ENCODE peak calls at places on chromosomes 2 and 18, in nine cellular contexts. One of them, this sample, is unnamed. For H3K36me3, the result is how much of the 10 kb centered on the place peaks cover.

GRCh38 chr2:218187650-218188025 is 20.9 kb upstream of the CXCR1 start:
- DNase-seq in IMR-90: no peak
- DNase-seq in mesenchymal stem cell: no peak
- DNase-seq in GM23248: no peak
- DNase-seq in Karpas-422: no peak
- DNase-seq in cardiac muscle cell: no peak
- DNase-seq in fibroblast of lung: no peak
- DNase-seq in naive thymus-derived CD4-positive, alpha-beta T cell: no peak
- DNase-seq in pancreas: no peak
- DNase-seq in this sample: no peak

GRCh38 chr2:228083131-228083530 is 98.4 kb downstream of the SPHKAP start:
- DNase-seq in mesenchymal stem cell: no peak
- DNase-seq in Karpas-422: no peak
- DNase-seq in IMR-90: no peak
- DNase-seq in pancreas: no peak
- DNase-seq in fibroblast of lung: no peak
- DNase-seq in naive thymus-derived CD4-positive, alpha-beta T cell: no peak
- DNase-seq in cardiac muscle cell: no peak
- DNase-seq in GM23248: no peak
- DNase-seq in this sample: no peak

GRCh38 chr2:85580206-85580605 is 2.8 kb downstream of the VAMP8 start:
- DNase-seq in fibroblast of lung: no peak
- DNase-seq in GM23248: no peak
- DNase-seq in mesenchymal stem cell: no peak
- DNase-seq in pancreas: no peak
- DNase-seq in Karpas-422: no peak
- DNase-seq in naive thymus-derived CD4-positive, alpha-beta T cell: no peak
- DNase-seq in cardiac muscle cell: no peak
- DNase-seq in IMR-90: no peak
- DNase-seq in this sample: no peak

GRCh38 chr18:10421859-10422258 is 32.6 kb upstream of the APCDD1 start:
- DNase-seq in Karpas-422: no peak
- DNase-seq in mesenchymal stem cell: no peak
- DNase-seq in IMR-90: peak
- DNase-seq in cardiac muscle cell: no peak
- DNase-seq in naive thymus-derived CD4-positive, alpha-beta T cell: no peak
- DNase-seq in pancreas: no peak
- DNase-seq in GM23248: peak
- DNase-seq in fibroblast of lung: peak
- DNase-seq in this sample: peak

GRCh38 chr2:9154061-9154460 is 52.6 kb upstream of the ASAP2 start:
- DNase-seq in naive thymus-derived CD4-positive, alpha-beta T cell: no peak
- DNase-seq in GM23248: no peak
- DNase-seq in cardiac muscle cell: no peak
- DNase-seq in Karpas-422: no peak
- DNase-seq in IMR-90: no peak
- DNase-seq in pancreas: no peak
- DNase-seq in fibroblast of lung: no peak
- DNase-seq in mesenchymal stem cell: no peak
- DNase-seq in this sample: no peak

GRCh38 chr2:118632921-118633320 is 214.5 kb downstream of the EN1 start:
- DNase-seq in IMR-90: no peak
- DNase-seq in cardiac muscle cell: no peak
- DNase-seq in Karpas-422: no peak
- DNase-seq in pancreas: no peak
- DNase-seq in GM23248: no peak
- DNase-seq in mesenchymal stem cell: no peak
- DNase-seq in fibroblast of lung: no peak
- DNase-seq in naive thymus-derived CD4-positive, alpha-beta T cell: no peak
- DNase-seq in this sample: no peak

GRCh38 chr2:166335284-166335683 is 40.5 kb downstream of the SCN9A start:
- DNase-seq in pancreas: no peak
- DNase-seq in mesenchymal stem cell: no peak
- DNase-seq in naive thymus-derived CD4-positive, alpha-beta T cell: no peak
- DNase-seq in cardiac muscle cell: no peak
- DNase-seq in Karpas-422: no peak
- DNase-seq in fibroblast of lung: peak
- DNase-seq in GM23248: no peak
- DNase-seq in IMR-90: peak
- DNase-seq in this sample: no peak

GRCh38 chr2:179165356-179166000 is 99.2 kb downstream of the SESTD1 start:
- DNase-seq in IMR-90: no peak
- DNase-seq in mesenchymal stem cell: no peak
- DNase-seq in GM23248: no peak
- DNase-seq in Karpas-422: no peak
- DNase-seq in naive thymus-derived CD4-positive, alpha-beta T cell: no peak
- DNase-seq in fibroblast of lung: no peak
- DNase-seq in cardiac muscle cell: no peak
- DNase-seq in pancreas: no peak
- DNase-seq in this sample: no peak

GRCh38 chr2:60379216-60379615 is 174.2 kb downstream of the BCL11A start:
- DNase-seq in Karpas-422: no peak
- DNase-seq in fibroblast of lung: no peak
- DNase-seq in GM23248: no peak
- DNase-seq in mesenchymal stem cell: no peak
- DNase-seq in naive thymus-derived CD4-positive, alpha-beta T cell: no peak
- DNase-seq in pancreas: no peak
- DNase-seq in cardiac muscle cell: no peak
- DNase-seq in IMR-90: no peak
- DNase-seq in this sample: no peak

GRCh38 chr18:58993260-58993659 is 128.6 kb downstream of the ZNF532 start:
- DNase-seq in naive thymus-derived CD4-positive, alpha-beta T cell: no peak
- DNase-seq in IMR-90: peak
- DNase-seq in Karpas-422: no peak
- DNase-seq in mesenchymal stem cell: peak
- DNase-seq in fibroblast of lung: peak
- DNase-seq in pancreas: no peak
- DNase-seq in GM23248: peak
- DNase-seq in cardiac muscle cell: no peak
- DNase-seq in this sample: peak

GRCh38 chr2:60073201-60073600 is 480.3 kb downstream of the BCL11A start:
- DNase-seq in naive thymus-derived CD4-positive, alpha-beta T cell: no peak
- DNase-seq in pancreas: no peak
- DNase-seq in cardiac muscle cell: no peak
- DNase-seq in fibroblast of lung: no peak
- DNase-seq in IMR-90: no peak
- DNase-seq in GM23248: no peak
- DNase-seq in mesenchymal stem cell: no peak
- DNase-seq in Karpas-422: no peak
- DNase-seq in this sample: no peak

GRCh38 chr2:6855860-6856547 is 9.7 kb downstream of the CMPK2 start:
- DNase-seq in mesenchymal stem cell: peak
- DNase-seq in IMR-90: no peak
- DNase-seq in cardiac muscle cell: no peak
- DNase-seq in pancreas: no peak
- DNase-seq in GM23248: peak
- DNase-seq in Karpas-422: no peak
- DNase-seq in naive thymus-derived CD4-positive, alpha-beta T cell: no peak
- DNase-seq in fibroblast of lung: no peak
- DNase-seq in this sample: peak
- H3K36me3 ChIP-seq in mesenchymal stem cell: under half
- H3K36me3 ChIP-seq in IMR-90: under half
- H3K36me3 ChIP-seq in cardiac muscle cell: under half
- H3K36me3 ChIP-seq in pancreas: under half
- H3K36me3 ChIP-seq in GM23248: under half
- H3K36me3 ChIP-seq in Karpas-422: under half
- H3K36me3 ChIP-seq in naive thymus-derived CD4-positive, alpha-beta T cell: under half
- H3K36me3 ChIP-seq in fibroblast of lung: under half
- H3K36me3 ChIP-seq in this sample: under half

DNA sequence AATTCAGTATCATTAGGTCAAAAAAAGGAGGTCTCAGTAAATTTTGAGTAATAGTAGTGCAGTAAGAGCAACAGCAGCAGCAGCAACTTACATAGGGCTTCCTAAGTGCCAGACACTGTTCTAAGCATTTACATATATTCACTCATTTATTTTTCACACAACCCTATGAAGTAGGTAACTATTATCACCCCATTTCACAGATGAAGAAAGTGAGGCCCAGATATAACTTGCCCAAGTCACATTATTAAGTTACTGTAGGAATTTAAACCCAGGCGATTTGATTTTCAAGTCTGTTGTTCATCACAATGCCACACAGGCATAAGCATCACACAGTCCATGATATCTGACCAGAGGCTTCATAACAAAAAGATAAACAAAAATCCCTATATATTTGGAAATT is 90.2 kb upstream of the DTNB start:
- DNase-seq in GM23248: no peak
- DNase-seq in IMR-90: no peak
- DNase-seq in fibroblast of lung: no peak
- DNase-seq in pancreas: no peak
- DNase-seq in naive thymus-derived CD4-positive, alpha-beta T cell: no peak
- DNase-seq in cardiac muscle cell: no peak
- DNase-seq in mesenchymal stem cell: no peak
- DNase-seq in Karpas-422: no peak
- DNase-seq in this sample: no peak
- H3K36me3 ChIP-seq in GM23248: under half
- H3K36me3 ChIP-seq in IMR-90: under half
- H3K36me3 ChIP-seq in fibroblast of lung: under half
- H3K36me3 ChIP-seq in pancreas: under half
- H3K36me3 ChIP-seq in naive thymus-derived CD4-positive, alpha-beta T cell: under half
- H3K36me3 ChIP-seq in cardiac muscle cell: under half
- H3K36me3 ChIP-seq in mesenchymal stem cell: under half
- H3K36me3 ChIP-seq in Karpas-422: under half
- H3K36me3 ChIP-seq in this sample: under half

GRCh38 chr2:230787101-230787500 is 74.5 kb downstream of the CAB39 start:
- DNase-seq in IMR-90: no peak
- DNase-seq in pancreas: no peak
- DNase-seq in fibroblast of lung: no peak
- DNase-seq in naive thymus-derived CD4-positive, alpha-beta T cell: no peak
- DNase-seq in Karpas-422: no peak
- DNase-seq in GM23248: no peak
- DNase-seq in cardiac muscle cell: no peak
- DNase-seq in mesenchymal stem cell: no peak
- DNase-seq in this sample: no peak

GRCh38 chr2:230785346-230785745 is 72.7 kb downstream of the CAB39 start:
- DNase-seq in Karpas-422: no peak
- DNase-seq in GM23248: no peak
- DNase-seq in mesenchymal stem cell: no peak
- DNase-seq in naive thymus-derived CD4-positive, alpha-beta T cell: no peak
- DNase-seq in IMR-90: no peak
- DNase-seq in cardiac muscle cell: no peak
- DNase-seq in fibroblast of lung: no peak
- DNase-seq in pancreas: no peak
- DNase-seq in this sample: no peak

GRCh38 chr2:230788554-230789175 is 76.0 kb downstream of the CAB39 start:
- DNase-seq in IMR-90: no peak
- DNase-seq in GM23248: no peak
- DNase-seq in naive thymus-derived CD4-positive, alpha-beta T cell: no peak
- DNase-seq in Karpas-422: no peak
- DNase-seq in mesenchymal stem cell: no peak
- DNase-seq in fibroblast of lung: no peak
- DNase-seq in cardiac muscle cell: no peak
- DNase-seq in pancreas: no peak
- DNase-seq in this sample: no peak

GRCh38 chr2:230783101-230783500 is 70.5 kb downstream of the CAB39 start:
- DNase-seq in GM23248: no peak
- DNase-seq in cardiac muscle cell: no peak
- DNase-seq in IMR-90: no peak
- DNase-seq in pancreas: no peak
- DNase-seq in fibroblast of lung: no peak
- DNase-seq in mesenchymal stem cell: no peak
- DNase-seq in naive thymus-derived CD4-positive, alpha-beta T cell: no peak
- DNase-seq in Karpas-422: no peak
- DNase-seq in this sample: no peak

DNA sequence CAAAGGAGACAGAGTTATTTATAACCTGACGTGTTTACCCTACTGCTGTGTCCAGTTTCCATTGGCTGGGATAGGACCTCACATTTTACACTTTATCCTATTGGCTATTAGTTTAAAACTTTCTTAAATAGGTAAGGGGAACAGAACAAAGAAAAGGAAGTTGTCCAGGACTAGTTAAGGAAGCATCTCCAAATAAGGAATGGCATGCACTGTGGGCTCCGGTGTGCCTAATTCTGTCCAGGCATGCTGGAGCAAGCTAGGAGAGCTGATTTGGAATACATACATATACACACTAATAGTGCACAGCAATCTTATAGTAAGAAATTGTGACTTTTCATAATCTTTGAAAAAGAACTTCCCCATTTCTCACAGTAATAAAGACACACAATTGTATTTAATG is 72.2 kb downstream of the CAB39 start:
- DNase-seq in GM23248: no peak
- DNase-seq in IMR-90: no peak
- DNase-seq in cardiac muscle cell: peak
- DNase-seq in mesenchymal stem cell: no peak
- DNase-seq in Karpas-422: no peak
- DNase-seq in naive thymus-derived CD4-positive, alpha-beta T cell: no peak
- DNase-seq in fibroblast of lung: no peak
- DNase-seq in pancreas: no peak
- DNase-seq in this sample: peak
- H3K36me3 ChIP-seq in GM23248: under half
- H3K36me3 ChIP-seq in IMR-90: under half
- H3K36me3 ChIP-seq in cardiac muscle cell: under half
- H3K36me3 ChIP-seq in mesenchymal stem cell: under half
- H3K36me3 ChIP-seq in Karpas-422: under half
- H3K36me3 ChIP-seq in naive thymus-derived CD4-positive, alpha-beta T cell: under half
- H3K36me3 ChIP-seq in fibroblast of lung: under half
- H3K36me3 ChIP-seq in pancreas: under half
- H3K36me3 ChIP-seq in this sample: under half

GRCh38 chr2:99388892-99389291 is 51.7 kb downstream of the EIF5B start:
- DNase-seq in IMR-90: no peak
- DNase-seq in Karpas-422: no peak
- DNase-seq in cardiac muscle cell: no peak
- DNase-seq in naive thymus-derived CD4-positive, alpha-beta T cell: no peak
- DNase-seq in pancreas: no peak
- DNase-seq in fibroblast of lung: no peak
- DNase-seq in mesenchymal stem cell: no peak
- DNase-seq in GM23248: no peak
- DNase-seq in this sample: no peak
- H3K36me3 ChIP-seq in IMR-90: under half
- H3K36me3 ChIP-seq in Karpas-422: half or more
- H3K36me3 ChIP-seq in cardiac muscle cell: under half
- H3K36me3 ChIP-seq in naive thymus-derived CD4-positive, alpha-beta T cell: under half
- H3K36me3 ChIP-seq in pancreas: under half
- H3K36me3 ChIP-seq in fibroblast of lung: under half
- H3K36me3 ChIP-seq in mesenchymal stem cell: under half
- H3K36me3 ChIP-seq in GM23248: under half
- H3K36me3 ChIP-seq in this sample: under half